ENCODE peak calls at places on chromosome 21, in five cellular contexts. One of them, this sample, is unnamed.

GRCh38 chr21:34510148-34511142 is 1.6 kb downstream of the KCNE1 start:
- DNase-seq in uterus: peak
- DNase-seq in astrocyte: no peak
- DNase-seq in OCI-LY7: peak
- DNase-seq in heart left ventricle: peak
- DNase-seq in this sample: peak

GRCh38 chr21:43766734-43767497 is 9.2 kb downstream of the CSTB start:
- DNase-seq in uterus: no peak
- DNase-seq in astrocyte: no peak
- DNase-seq in OCI-LY7: no peak
- DNase-seq in heart left ventricle: no peak
- DNase-seq in this sample: no peak

GRCh38 chr21:29256125-29256895 is 42.4 kb upstream of the BACH1 start:
- DNase-seq in uterus: no peak
- DNase-seq in astrocyte: no peak
- DNase-seq in OCI-LY7: no peak
- DNase-seq in heart left ventricle: no peak
- DNase-seq in this sample: no peak

GRCh38 chr21:46160563-46161179 is 5.3 kb upstream of the FTCD start:
- DNase-seq in uterus: no peak
- DNase-seq in astrocyte: no peak
- DNase-seq in OCI-LY7: no peak
- DNase-seq in heart left ventricle: peak
- DNase-seq in this sample: no peak

GRCh38 chr21:23543334-23543733 is 2063.9 kb downstream of the MRPL39 start:
- DNase-seq in uterus: no peak
- DNase-seq in astrocyte: no peak
- DNase-seq in OCI-LY7: no peak
- DNase-seq in heart left ventricle: peak
- DNase-seq in this sample: no peak

GRCh38 chr21:29177800-29178199 is 47.4 kb downstream of the MAP3K7CL start:
- DNase-seq in uterus: no peak
- DNase-seq in astrocyte: no peak
- DNase-seq in OCI-LY7: no peak
- DNase-seq in heart left ventricle: no peak
- DNase-seq in this sample: no peak

GRCh38 chr21:46229133-46229922 is 754 bp upstream of the LSS start:
- DNase-seq in uterus: peak
- DNase-seq in astrocyte: no peak
- DNase-seq in OCI-LY7: no peak
- DNase-seq in heart left ventricle: peak
- DNase-seq in this sample: no peak

GRCh38 chr21:25708467-25709065 is 26.1 kb downstream of the ATP5PF start:
- DNase-seq in uterus: peak
- DNase-seq in astrocyte: peak
- DNase-seq in OCI-LY7: peak
- DNase-seq in heart left ventricle: peak
- DNase-seq in this sample: no peak

GRCh38 chr21:43646550-43647260 is 12.6 kb downstream of the HSF2BP start:
- DNase-seq in uterus: peak
- DNase-seq in astrocyte: peak
- DNase-seq in OCI-LY7: peak
- DNase-seq in heart left ventricle: peak
- DNase-seq in this sample: peak

GRCh38 chr21:46237474-46237873 is 8.9 kb upstream of the LSS start:
- DNase-seq in uterus: no peak
- DNase-seq in astrocyte: no peak
- DNase-seq in OCI-LY7: no peak
- DNase-seq in heart left ventricle: no peak
- DNase-seq in this sample: no peak

GRCh38 chr21:35400233-35400939 is 351.3 kb upstream of the RUNX1 start:
- DNase-seq in uterus: no peak
- DNase-seq in astrocyte: peak
- DNase-seq in OCI-LY7: peak
- DNase-seq in heart left ventricle: no peak
- DNase-seq in this sample: no peak

GRCh38 chr21:32463889-32464300 is 51.4 kb downstream of the EVA1C start:
- DNase-seq in uterus: no peak
- DNase-seq in astrocyte: peak
- DNase-seq in OCI-LY7: no peak
- DNase-seq in heart left ventricle: no peak
- DNase-seq in this sample: no peak

GRCh38 chr21:46411691-46412090 is 47.0 kb upstream of the DIP2A start:
- DNase-seq in uterus: no peak
- DNase-seq in astrocyte: no peak
- DNase-seq in OCI-LY7: no peak
- DNase-seq in heart left ventricle: no peak
- DNase-seq in this sample: no peak

GRCh38 chr21:36703626-36704280 is 4.8 kb downstream of the SIM2 start:
- DNase-seq in uterus: no peak
- DNase-seq in astrocyte: no peak
- DNase-seq in OCI-LY7: no peak
- DNase-seq in heart left ventricle: no peak
- DNase-seq in this sample: no peak
- H3K4me3 ChIP-seq in uterus: no peak
- H3K4me3 ChIP-seq in astrocyte: no peak
- H3K4me3 ChIP-seq in OCI-LY7: no peak
- H3K4me3 ChIP-seq in heart left ventricle: no peak
- H3K4me3 ChIP-seq in this sample: no peak

GRCh38 chr21:42366292-42367010 is at the start of gene TFF1:
- DNase-seq in uterus: no peak
- DNase-seq in astrocyte: peak
- DNase-seq in OCI-LY7: peak
- DNase-seq in heart left ventricle: no peak
- DNase-seq in this sample: no peak
- H3K4me3 ChIP-seq in uterus: no peak
- H3K4me3 ChIP-seq in astrocyte: no peak
- H3K4me3 ChIP-seq in OCI-LY7: no peak
- H3K4me3 ChIP-seq in heart left ventricle: no peak
- H3K4me3 ChIP-seq in this sample: no peak

GRCh38 chr21:44868707-44869106 is 4.8 kb downstream of the PTTG1IP start:
- DNase-seq in uterus: no peak
- DNase-seq in astrocyte: no peak
- DNase-seq in OCI-LY7: no peak
- DNase-seq in heart left ventricle: no peak
- DNase-seq in this sample: no peak
- H3K4me3 ChIP-seq in uterus: no peak
- H3K4me3 ChIP-seq in astrocyte: no peak
- H3K4me3 ChIP-seq in OCI-LY7: no peak
- H3K4me3 ChIP-seq in heart left ventricle: no peak
- H3K4me3 ChIP-seq in this sample: no peak

GRCh38 chr21:26840206-26840605 is 5.0 kb downstream of the ADAMTS1 start:
- DNase-seq in uterus: no peak
- DNase-seq in astrocyte: no peak
- DNase-seq in OCI-LY7: no peak
- DNase-seq in heart left ventricle: no peak
- DNase-seq in this sample: no peak
- H3K4me3 ChIP-seq in uterus: peak
- H3K4me3 ChIP-seq in astrocyte: no peak
- H3K4me3 ChIP-seq in OCI-LY7: no peak
- H3K4me3 ChIP-seq in heart left ventricle: peak
- H3K4me3 ChIP-seq in this sample: peak

GRCh38 chr21:41438425-41439113 is 12.5 kb downstream of the MX1 start:
- DNase-seq in uterus: no peak
- DNase-seq in astrocyte: no peak
- DNase-seq in OCI-LY7: no peak
- DNase-seq in heart left ventricle: no peak
- DNase-seq in this sample: no peak

GRCh38 chr21:41435728-41436127 is 9.7 kb downstream of the MX1 start:
- DNase-seq in uterus: no peak
- DNase-seq in astrocyte: no peak
- DNase-seq in OCI-LY7: no peak
- DNase-seq in heart left ventricle: no peak
- DNase-seq in this sample: no peak

GRCh38 chr21:41439245-41439644 is 13.2 kb downstream of the MX1 start:
- DNase-seq in uterus: no peak
- DNase-seq in astrocyte: no peak
- DNase-seq in OCI-LY7: no peak
- DNase-seq in heart left ventricle: no peak
- DNase-seq in this sample: no peak

GRCh38 chr21:41441546-41441945 is 15.5 kb downstream of the MX1 start:
- DNase-seq in uterus: no peak
- DNase-seq in astrocyte: no peak
- DNase-seq in OCI-LY7: no peak
- DNase-seq in heart left ventricle: no peak
- DNase-seq in this sample: peak

DNA sequence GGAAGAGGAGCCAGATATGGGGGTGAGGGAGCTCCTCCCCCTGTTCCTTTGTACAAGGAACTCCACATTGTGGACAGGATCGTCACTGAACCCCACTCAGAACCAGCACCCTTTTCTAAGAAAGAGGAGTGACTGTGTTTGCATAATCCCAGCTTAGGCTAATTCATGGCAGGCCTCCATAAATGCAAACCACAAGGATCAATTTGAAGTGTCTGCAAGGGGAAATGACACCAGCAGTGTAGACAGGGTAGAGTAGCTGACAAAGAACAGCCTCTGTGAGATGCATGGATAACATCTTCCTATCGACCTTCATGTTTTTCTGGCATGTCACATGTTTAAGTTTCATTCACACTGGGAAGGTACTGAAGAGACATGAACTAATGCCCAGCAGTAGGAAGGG is 11.7 kb downstream of the MX1 start:
- DNase-seq in uterus: no peak
- DNase-seq in astrocyte: no peak
- DNase-seq in OCI-LY7: no peak
- DNase-seq in heart left ventricle: no peak
- DNase-seq in this sample: no peak
- H3K4me3 ChIP-seq in uterus: no peak
- H3K4me3 ChIP-seq in astrocyte: no peak
- H3K4me3 ChIP-seq in OCI-LY7: no peak
- H3K4me3 ChIP-seq in heart left ventricle: no peak
- H3K4me3 ChIP-seq in this sample: no peak

This sample was measured in ascending aorta.